ENCODE peak calls at places on chromosomes 11 and 22, in nine cellular contexts. W is T-helper 17 cell; J is astrocyte; L is Ammon's horn; X is cardiac fibroblast; P is NCI-H748 treated with DMSO at 0.1 percent for 48 hours; V is kidney epithelial cell; R is CD4-positive, CD25-positive, alpha-beta regulatory T cell; T is DMS153. Q is an unnamed sample.

GRCh38 chr11:133134561-133135173 is 397.6 kb downstream of the OPCML start:
- DNase-seq in T (peak), W (peak), J (peak), R (peak), V (peak), X (peak), P (peak), L (peak), Q (peak)

GRCh38 chr22:23847310-23847920 is 8.6 kb upstream of the DERL3 start:
- DNase-seq in W (no peak), R (no peak), L (no peak), V (no peak), P (no peak), X (no peak), J (no peak), T (no peak), Q (no peak)

GRCh38 chr11:19311306-19312030 is 70.7 kb upstream of the E2F8 start:
- DNase-seq in W (no peak), L (peak), T (peak), V (no peak), R (no peak), J (peak), X (peak), P (peak), Q (no peak)

GRCh38 chr22:20305894-20306645 is 13.8 kb downstream of the DGCR6L start:
- DNase-seq in X (no peak), P (no peak), V (no peak), J (no peak), W (peak), L (no peak), T (no peak), R (no peak), Q (no peak)

GRCh38 chr11:831951-832528 is 712 bp upstream of the CD151 start:
- DNase-seq in V (no peak), X (no peak), R (no peak), T (no peak), L (no peak), J (no peak), W (no peak), P (no peak), Q (no peak)

GRCh38 chr11:83092488-83093384 is 21.0 kb upstream of the RAB30 start:
- DNase-seq in T (peak), P (no peak), V (peak), R (no peak), X (no peak), W (no peak), L (no peak), J (no peak), Q (no peak)

GRCh38 chr22:23122216-23122957 is 19.4 kb downstream of the RSPH14 start:
- DNase-seq in R (no peak), X (no peak), T (no peak), V (no peak), J (no peak), W (no peak), L (no peak), P (no peak), Q (no peak)

GRCh38 chr22:21009638-21010425 is 5.1 kb upstream of the P2RX6 start:
- DNase-seq in V (peak), W (no peak), T (no peak), P (no peak), L (no peak), R (no peak), X (peak), J (peak), Q (peak)

GRCh38 chr11:12986194-12986898 is 22.8 kb upstream of the RASSF10 start:
- DNase-seq in X (no peak), T (no peak), L (no peak), V (no peak), R (no peak), W (no peak), J (no peak), P (no peak), Q (no peak)

GRCh38 chr11:71384561-71384960 is 63.6 kb downstream of the DHCR7 start:
- DNase-seq in W (no peak), T (no peak), X (no peak), P (no peak), V (no peak), J (no peak), L (no peak), R (no peak), Q (no peak)

GRCh38 chr11:29282088-29282487 is 734.7 kb downstream of the KCNA4 start:
- DNase-seq in P (no peak), L (no peak), R (no peak), T (peak), X (peak), W (no peak), V (peak), J (peak), Q (no peak)

GRCh38 chr11:8019671-8020597 is 32.8 kb downstream of the EIF3F start:
- DNase-seq in R (no peak), W (no peak), T (no peak), X (peak), V (no peak), L (peak), J (peak), P (no peak), Q (peak)

GRCh38 chr11:67371549-67372231 is 1.7 kb downstream of the CLCF1 start:
- DNase-seq in V (no peak), L (no peak), T (no peak), P (no peak), X (peak), W (no peak), J (no peak), R (no peak), Q (no peak)

GRCh38 chr11:1843098-1843473 is 4.3 kb downstream of the TNNI2 start:
- DNase-seq in W (no peak), P (no peak), J (no peak), T (no peak), L (no peak), R (no peak), X (no peak), V (no peak), Q (no peak)

GRCh38 chr11:105621985-105622384 is 12.1 kb downstream of the GRIA4 start:
- DNase-seq in W (no peak), L (no peak), P (no peak), R (no peak), J (no peak), X (no peak), T (no peak), V (no peak), Q (no peak)

GRCh38 chr11:19846654-19847330 is 134.2 kb downstream of the NAV2 start:
- DNase-seq in P (no peak), W (no peak), T (no peak), V (no peak), R (no peak), X (peak), J (peak), L (peak), Q (no peak)

GRCh38 chr11:75577198-75577597 is 15.1 kb downstream of the SERPINH1 start:
- DNase-seq in L (no peak), J (no peak), W (peak), V (no peak), X (peak), T (no peak), R (peak), P (no peak), Q (peak)

GRCh38 chr22:48284671-48285070 is 1522.2 kb downstream of the TBC1D22A start:
- DNase-seq in X (no peak), R (no peak), J (no peak), L (no peak), V (no peak), W (no peak), P (no peak), T (no peak), Q (no peak)

GRCh38 chr11:85947431-85948272 is 92.5 kb downstream of the CCDC83 start:
- DNase-seq in R (no peak), X (peak), P (no peak), V (peak), W (no peak), J (peak), T (no peak), L (peak), Q (no peak)

GRCh38 chr11:108218455-108218854 is 4.0 kb downstream of the NPAT start:
- DNase-seq in W (no peak), X (no peak), P (no peak), T (no peak), J (no peak), R (no peak), V (no peak), L (no peak), Q (no peak)

GRCh38 chr11:103789957-103790356 is 246.5 kb upstream of the DDI1 start:
- DNase-seq in W (no peak), J (no peak), T (no peak), L (peak), R (no peak), P (no peak), X (peak), V (no peak), Q (no peak)

GRCh38 chr11:47566166-47566546 is 757 bp downstream of the PTPMT1 start:
- DNase-seq in V (no peak), J (no peak), W (no peak), T (no peak), R (no peak), P (no peak), L (no peak), X (no peak), Q (no peak)

GRCh38 chr11:114293201-114293711 is 2.9 kb upstream of the NNMT start:
- DNase-seq in J (no peak), V (no peak), P (no peak), X (peak), T (no peak), W (no peak), L (no peak), R (no peak), Q (no peak)

GRCh38 chr11:7467652-7468051 is 17.7 kb upstream of the OLFML1 start:
- DNase-seq in J (no peak), W (no peak), P (no peak), T (no peak), V (no peak), X (no peak), R (no peak), L (no peak), Q (no peak)

GRCh38 chr22:30872282-30873041 is 96.1 kb downstream of the MORC2 start:
- DNase-seq in W (no peak), T (no peak), X (no peak), L (peak), R (no peak), J (no peak), V (no peak), P (no peak), Q (no peak)

GRCh38 chr11:2305862-2306823 is 4.3 kb downstream of the TSPAN32 start:
- DNase-seq in W (no peak), V (no peak), J (peak), R (no peak), X (peak), T (no peak), L (no peak), P (no peak), Q (peak)

GRCh38 chr22:22201185-22201924 is 43.2 kb upstream of the VPREB1 start:
- DNase-seq in R (no peak), P (no peak), W (peak), J (no peak), V (no peak), L (peak), T (no peak), X (peak), Q (peak)

GRCh38 chr11:29263971-29264682 is 752.7 kb downstream of the KCNA4 start:
- DNase-seq in T (no peak), P (no peak), X (peak), W (no peak), L (peak), J (peak), V (no peak), R (no peak), Q (no peak)

GRCh38 chr11:35146711-35147110 is 7.7 kb downstream of the CD44 start:
- DNase-seq in R (no peak), J (no peak), V (no peak), L (no peak), X (no peak), W (no peak), T (no peak), P (no peak), Q (peak)

GRCh38 chr11:109342261-109342660 is 79.7 kb upstream of the C11orf87 start:
- DNase-seq in L (no peak), W (no peak), P (no peak), R (no peak), V (no peak), T (no peak), X (no peak), J (no peak), Q (no peak)

GRCh38 chr11:73193251-73194033 is 24.6 kb upstream of the P2RY2 start:
- DNase-seq in R (no peak), L (no peak), V (no peak), J (no peak), P (no peak), X (no peak), T (no peak), W (no peak), Q (no peak)

GRCh38 chr22:39259698-39260097 is 14.9 kb upstream of the PDGFB start:
- DNase-seq in X (no peak), R (no peak), W (no peak), P (no peak), J (no peak), L (no peak), V (no peak), T (no peak), Q (no peak)

GRCh38 chr11:80719292-80719646 is 1278.4 kb upstream of the TENM4 start:
- DNase-seq in R (no peak), W (no peak), J (no peak), X (no peak), L (no peak), P (no peak), V (no peak), T (no peak), Q (no peak)

GRCh38 chr11:86191874-86192273 is 52.7 kb upstream of the EED start:
- DNase-seq in W (no peak), J (no peak), L (no peak), V (no peak), R (no peak), X (no peak), P (no peak), T (no peak), Q (no peak)